ENCODE peak calls at places on chromosome 11, in five cellular contexts. B is CD8-positive, alpha-beta memory T cell; H is esophagus squamous epithelium; T is activated T-cell treated with anti-CD3 and anti-CD28 coated beads for 1 hour; J is DMS153. Q is an unnamed sample.

GRCh38 chr11:67284811-67285540 is 4.1 kb upstream of the ANKRD13D start:
- DNase-seq in B (no peak), H (no peak), T (no peak), J (no peak), Q (no peak)

GRCh38 chr11:14687456-14687855 is 43.9 kb downstream of the PDE3B start:
- DNase-seq in B (no peak), H (no peak), T (no peak), J (no peak), Q (no peak)

GRCh38 chr11:32420937-32421532 is 14.3 kb downstream of the WT1 start:
- DNase-seq in B (no peak), H (no peak), T (no peak), J (no peak), Q (no peak)

GRCh38 chr11:61546663-61547062 is 34.2 kb downstream of the SYT7 start:
- DNase-seq in B (no peak), H (no peak), T (no peak), J (no peak), Q (no peak)

GRCh38 chr11:70547821-70548670 is 149.7 kb downstream of the CTTN start:
- DNase-seq in B (peak), H (no peak), T (no peak), J (peak), Q (no peak)

GRCh38 chr11:97158256-97158655 is 768.4 kb downstream of the JRKL start:
- DNase-seq in B (no peak), H (no peak), T (no peak), J (no peak), Q (no peak)

GRCh38 chr11:59173964-59174663 is 2.2 kb downstream of the DTX4 start:
- DNase-seq in B (no peak), H (no peak), T (no peak), J (no peak), Q (no peak)

GRCh38 chr11:113637636-113638035 is 68.5 kb downstream of the TMPRSS5 start:
- DNase-seq in B (no peak), H (no peak), T (no peak), J (no peak), Q (no peak)

GRCh38 chr11:20337526-20338154 is 25.9 kb upstream of the HTATIP2 start:
- DNase-seq in B (no peak), H (no peak), T (no peak), J (peak), Q (no peak)

Q was measured in stimulated activated naive CD4-positive, alpha-beta T cell.